ENCODE peak calls at places on chromosome 1, in nine cellular contexts. K is endothelial cell of umbilical vein, X is adrenal gland, I is astrocyte, W is body of pancreas, N is right lobe of liver, L is tibial artery, B is right atrium auricular region, R is adipocyte. Q is an unnamed sample. For H3K4me1, the result is how much of the 10 kb centered on the place peaks cover.

GRCh38 chr1:20988030-20988825 is 188.5 kb downstream of the EIF4G3 start:
- DNase-seq in K (no peak), X (no peak), I (peak), W (no peak), N (no peak), L (no peak), B (no peak), R (peak), Q (no peak)

GRCh38 chr1:92087542-92087941 is 7.4 kb downstream of the BTBD8 start:
- DNase-seq in K (no peak), X (no peak), I (no peak), W (no peak), N (no peak), L (no peak), B (no peak), R (peak), Q (no peak)

GRCh38 chr1:162357681-162358266 is 18.9 kb downstream of the SPATA46 start:
- DNase-seq in K (peak), X (no peak), I (no peak), W (no peak), N (no peak), L (no peak), B (no peak), R (peak), Q (no peak)

GRCh38 chr1:15836772-15837669 is 10.5 kb upstream of the SPEN start:
- DNase-seq in K (peak), X (peak), I (no peak), W (no peak), N (peak), L (no peak), B (no peak), R (no peak), Q (peak)

GRCh38 chr1:224726783-224727182 is 110.7 kb downstream of the CNIH3 start:
- DNase-seq in K (no peak), X (peak), I (peak), W (no peak), N (no peak), L (peak), B (peak), R (peak), Q (no peak)

GRCh38 chr1:20717452-20718342 is at the start of gene KIF17:
- DNase-seq in K (peak), X (peak), I (peak), W (peak), N (peak), L (peak), B (peak), R (peak), Q (peak)

GRCh38 chr1:42815938-42816599 is 853 bp upstream of the ERMAP start:
- DNase-seq in K (peak), X (no peak), I (no peak), W (no peak), N (no peak), L (no peak), B (no peak), R (peak), Q (no peak)

GRCh38 chr1:110734146-110734680 is 59.5 kb upstream of the KCNA3 start:
- DNase-seq in K (no peak), X (no peak), I (no peak), W (no peak), N (no peak), L (no peak), B (no peak), R (no peak), Q (no peak)

GRCh38 chr1:238061967-238062613 is 171.4 kb upstream of the ZP4 start:
- DNase-seq in K (no peak), X (no peak), I (peak), W (no peak), N (no peak), L (no peak), B (no peak), R (peak), Q (no peak)

GRCh38 chr1:180642781-180643180 is 11.0 kb downstream of the XPR1 start:
- DNase-seq in K (no peak), X (no peak), I (no peak), W (no peak), N (no peak), L (no peak), B (no peak), R (no peak), Q (no peak)

GRCh38 chr1:53126495-53126894 is 15.9 kb downstream of the SLC1A7 start:
- DNase-seq in K (no peak), X (no peak), I (no peak), W (no peak), N (peak), L (no peak), B (no peak), R (no peak), Q (no peak)

GRCh38 chr1:206768472-206769330 is 1.9 kb upstream of the IL19 start:
- DNase-seq in K (no peak), X (no peak), I (no peak), W (no peak), N (no peak), L (no peak), B (no peak), R (no peak), Q (no peak)

GRCh38 chr1:42462828-42463763 is at the start of gene CCDC30:
- DNase-seq in K (peak), X (peak), I (peak), W (peak), N (peak), L (peak), B (peak), R (peak), Q (peak)

GRCh38 chr1:9143250-9143649 is 14.3 kb upstream of the GPR157 start:
- DNase-seq in K (no peak), X (peak), I (peak), W (no peak), N (no peak), L (peak), B (no peak), R (peak), Q (no peak)

GRCh38 chr1:20069932-20070331 is at the start of gene PLA2G5:
- DNase-seq in K (no peak), X (peak), I (peak), W (peak), N (peak), L (peak), B (peak), R (peak), Q (peak)

GRCh38 chr1:12546771-12547585 is 71.0 kb downstream of the DHRS3 start:
- DNase-seq in K (no peak), X (no peak), I (no peak), W (no peak), N (no peak), L (peak), B (peak), R (no peak), Q (peak)

GRCh38 chr1:7983086-7983778 is 21.7 kb downstream of the PARK7 start:
- DNase-seq in K (no peak), X (peak), I (no peak), W (no peak), N (peak), L (no peak), B (no peak), R (no peak), Q (no peak)

GRCh38 chr1:31750858-31751638 is 13.1 kb downstream of the ADGRB2 start:
- DNase-seq in K (no peak), X (no peak), I (peak), W (no peak), N (no peak), L (no peak), B (no peak), R (peak), Q (no peak)

GRCh38 chr1:202994756-202995155 is 12.4 kb upstream of the TMEM183A start:
- DNase-seq in K (no peak), X (no peak), I (no peak), W (no peak), N (no peak), L (no peak), B (no peak), R (no peak), Q (no peak)

GRCh38 chr1:24526940-24527542 is 24.4 kb downstream of the RCAN3 start:
- DNase-seq in K (peak), X (no peak), I (no peak), W (peak), N (no peak), L (no peak), B (no peak), R (peak), Q (no peak)

GRCh38 chr1:28190996-28191645 is 14.6 kb upstream of the PTAFR start:
- DNase-seq in K (peak), X (no peak), I (no peak), W (no peak), N (no peak), L (no peak), B (no peak), R (no peak), Q (peak)

GRCh38 chr1:54273837-54274192 is 73.8 kb downstream of the MRPL37 start:
- DNase-seq in K (no peak), X (peak), I (no peak), W (no peak), N (no peak), L (peak), B (no peak), R (peak), Q (peak)

GRCh38 chr1:54275349-54275748 is 75.4 kb downstream of the MRPL37 start:
- DNase-seq in K (peak), X (peak), I (peak), W (peak), N (peak), L (peak), B (peak), R (peak), Q (peak)

GRCh38 chr1:54274881-54275280 is 74.9 kb downstream of the MRPL37 start:
- DNase-seq in K (no peak), X (no peak), I (no peak), W (no peak), N (no peak), L (no peak), B (no peak), R (no peak), Q (no peak)

GRCh38 chr1:54273092-54273836 is 73.3 kb downstream of the MRPL37 start:
- DNase-seq in K (peak), X (peak), I (peak), W (peak), N (peak), L (peak), B (peak), R (peak), Q (peak)

DNA sequence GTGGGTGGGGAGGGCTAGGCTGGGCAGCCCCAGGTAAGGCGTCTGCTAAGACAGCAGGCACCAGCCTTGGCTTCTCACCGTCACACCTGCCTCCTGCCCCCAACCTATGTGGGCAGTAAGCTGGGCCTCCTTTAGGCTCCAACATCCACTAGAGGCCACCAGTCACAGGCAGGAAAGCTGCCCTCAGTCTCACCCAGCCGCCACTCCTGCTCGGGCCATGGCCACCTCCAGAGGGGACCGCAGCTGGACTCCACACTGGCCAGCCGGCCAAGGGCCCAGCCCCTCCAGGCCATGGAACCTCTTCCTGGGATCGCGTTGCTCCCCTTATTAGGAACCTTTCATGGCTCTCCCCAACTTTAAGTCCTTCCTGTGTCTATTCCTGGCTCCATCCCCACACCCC is 74.5 kb downstream of the MRPL37 start:
- DNase-seq in K (no peak), X (no peak), I (no peak), W (no peak), N (peak), L (no peak), B (no peak), R (no peak), Q (no peak)
- H3K4me1 ChIP-seq in K (under half), X (half or more), I (under half), W (half or more), N (half or more), L (half or more), B (under half), R (half or more), Q (half or more)

GRCh38 chr1:161119017-161119378 is 1.1 kb downstream of the NIT1 start:
- DNase-seq in K (no peak), X (peak), I (no peak), W (peak), N (peak), L (no peak), B (no peak), R (no peak), Q (peak)
- H3K4me1 ChIP-seq in K (under half), X (half or more), I (under half), W (half or more), N (under half), L (under half), B (under half), R (half or more), Q (under half)

GRCh38 chr1:41361028-41361494 is at the start of gene FOXO6:
- DNase-seq in K (peak), X (peak), I (peak), W (peak), N (peak), L (peak), B (peak), R (peak), Q (peak)
- H3K4me1 ChIP-seq in K (under half), X (under half), I (under half), W (under half), N (under half), L (half or more), B (under half), R (under half), Q (under half)

GRCh38 chr1:34656299-34656698 is 98.5 kb upstream of the GJB5 start:
- DNase-seq in K (no peak), X (no peak), I (no peak), W (no peak), N (no peak), L (no peak), B (no peak), R (no peak), Q (no peak)

GRCh38 chr1:34657266-34657665 is 97.6 kb upstream of the GJB5 start:
- DNase-seq in K (no peak), X (no peak), I (no peak), W (no peak), N (no peak), L (no peak), B (no peak), R (no peak), Q (no peak)

GRCh38 chr1:34657849-34658248 is 97.0 kb upstream of the GJB5 start:
- DNase-seq in K (no peak), X (no peak), I (no peak), W (no peak), N (no peak), L (no peak), B (no peak), R (no peak), Q (no peak)

GRCh38 chr1:34655206-34655909 is 99.5 kb upstream of the GJB5 start:
- DNase-seq in K (no peak), X (no peak), I (no peak), W (no peak), N (no peak), L (no peak), B (no peak), R (no peak), Q (no peak)

GRCh38 chr1:34656706-34657105 is 98.1 kb upstream of the GJB5 start:
- DNase-seq in K (no peak), X (no peak), I (no peak), W (no peak), N (no peak), L (no peak), B (no peak), R (no peak), Q (no peak)
- H3K4me1 ChIP-seq in K (under half), X (under half), I (under half), W (under half), N (under half), L (under half), B (under half), R (under half), Q (under half)

DNA sequence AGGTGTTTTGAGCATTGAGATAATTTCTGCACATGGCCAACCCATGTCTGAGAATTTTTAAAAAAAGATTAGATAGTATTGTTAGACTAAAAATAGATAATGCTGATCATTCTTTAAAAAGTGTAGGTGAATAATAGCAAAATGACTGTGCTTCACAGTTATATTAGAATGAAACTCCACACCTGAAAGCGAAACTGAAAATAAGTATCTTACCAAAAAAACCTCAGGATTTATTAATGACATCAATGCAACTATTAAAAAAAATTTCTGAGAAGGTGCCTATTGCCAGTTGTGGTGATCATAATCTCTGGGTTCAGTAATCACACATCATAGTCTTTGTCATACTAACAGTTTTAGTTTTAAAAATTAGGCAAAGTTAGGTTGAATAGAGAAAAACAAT is 36.5 kb downstream of the PLA2G4A start:
- DNase-seq in K (no peak), X (no peak), I (no peak), W (no peak), N (no peak), L (no peak), B (no peak), R (no peak), Q (no peak)
- H3K4me1 ChIP-seq in K (under half), X (under half), I (under half), W (under half), N (under half), L (under half), B (under half), R (under half), Q (under half)

Q was measured in psoas muscle.